ENCODE peak calls at places on chromosomes 11 and 22, in five cellular contexts. One of them, this sample, is unnamed.
A peak's percentile ranks its signal among the peaks of the same experiment; 100 is the strongest.

GRCh38 chr11:12142179-12142578 is 31.8 kb downstream of the MICAL2 start:
- DNase-seq in colonic mucosa: no peak
- DNase-seq in fibroblast of the aortic adventitia: no peak
- DNase-seq in DND-41: no peak
- DNase-seq in WTC11: no peak
- DNase-seq in this sample: no peak

GRCh38 chr11:70405679-70406395 is 7.5 kb downstream of the CTTN start:
- DNase-seq in colonic mucosa: no peak
- DNase-seq in fibroblast of the aortic adventitia: no peak
- DNase-seq in DND-41: no peak
- DNase-seq in WTC11: no peak
- DNase-seq in this sample: no peak

GRCh38 chr11:48064306-48064705 is 83.9 kb downstream of the PTPRJ start:
- DNase-seq in colonic mucosa: no peak
- DNase-seq in fibroblast of the aortic adventitia: peak; percentile 68
- DNase-seq in DND-41: no peak
- DNase-seq in WTC11: no peak
- DNase-seq in this sample: peak; percentile 65

GRCh38 chr22:42692239-42693054 is 28.2 kb downstream of the A4GALT start:
- DNase-seq in colonic mucosa: no peak
- DNase-seq in fibroblast of the aortic adventitia: no peak
- DNase-seq in DND-41: no peak
- DNase-seq in WTC11: no peak
- DNase-seq in this sample: no peak

GRCh38 chr11:83349371-83349770 is 63.2 kb upstream of the CCDC90B start:
- DNase-seq in colonic mucosa: no peak
- DNase-seq in fibroblast of the aortic adventitia: no peak
- DNase-seq in DND-41: no peak
- DNase-seq in WTC11: no peak
- DNase-seq in this sample: no peak

GRCh38 chr22:46044718-46045458 is 67.9 kb upstream of the WNT7B start:
- DNase-seq in colonic mucosa: no peak
- DNase-seq in fibroblast of the aortic adventitia: no peak
- DNase-seq in DND-41: peak; percentile 39
- DNase-seq in WTC11: peak; percentile 56
- DNase-seq in this sample: no peak

GRCh38 chr11:32176223-32176811 is 85.4 kb downstream of the RCN1 start:
- DNase-seq in colonic mucosa: peak; percentile 83
- DNase-seq in fibroblast of the aortic adventitia: peak; percentile 86
- DNase-seq in DND-41: peak; percentile 84
- DNase-seq in WTC11: peak; percentile 88
- DNase-seq in this sample: peak; percentile 71

GRCh38 chr22:46580940-46581579 is 39.1 kb upstream of the GRAMD4 start:
- DNase-seq in colonic mucosa: no peak
- DNase-seq in fibroblast of the aortic adventitia: no peak
- DNase-seq in DND-41: no peak
- DNase-seq in WTC11: no peak
- DNase-seq in this sample: no peak

GRCh38 chr11:130623909-130624668 is 175.6 kb downstream of the ADAMTS15 start:
- DNase-seq in colonic mucosa: no peak
- DNase-seq in fibroblast of the aortic adventitia: peak; percentile 40
- DNase-seq in DND-41: no peak
- DNase-seq in WTC11: no peak
- DNase-seq in this sample: no peak
- TF ChIP-seq CTCF in colonic mucosa: no peak
- TF ChIP-seq CTCF in fibroblast of the aortic adventitia: peak; percentile 8
- TF ChIP-seq CTCF in DND-41: no peak
- TF ChIP-seq CTCF in WTC11: no peak
- TF ChIP-seq CTCF in this sample: peak; percentile 26

GRCh38 chr11:65013130-65013691 is 749 bp upstream of the ARL2 start:
- DNase-seq in colonic mucosa: peak; percentile 96
- DNase-seq in fibroblast of the aortic adventitia: peak; percentile 86
- DNase-seq in DND-41: peak; percentile 95
- DNase-seq in WTC11: peak; percentile 90
- DNase-seq in this sample: peak; percentile 80
- TF ChIP-seq CTCF in colonic mucosa: peak; percentile 83
- TF ChIP-seq CTCF in fibroblast of the aortic adventitia: peak; percentile 87
- TF ChIP-seq CTCF in DND-41: peak; percentile 74
- TF ChIP-seq CTCF in WTC11: peak; percentile 60
- TF ChIP-seq CTCF in this sample: peak; percentile 79

DNA sequence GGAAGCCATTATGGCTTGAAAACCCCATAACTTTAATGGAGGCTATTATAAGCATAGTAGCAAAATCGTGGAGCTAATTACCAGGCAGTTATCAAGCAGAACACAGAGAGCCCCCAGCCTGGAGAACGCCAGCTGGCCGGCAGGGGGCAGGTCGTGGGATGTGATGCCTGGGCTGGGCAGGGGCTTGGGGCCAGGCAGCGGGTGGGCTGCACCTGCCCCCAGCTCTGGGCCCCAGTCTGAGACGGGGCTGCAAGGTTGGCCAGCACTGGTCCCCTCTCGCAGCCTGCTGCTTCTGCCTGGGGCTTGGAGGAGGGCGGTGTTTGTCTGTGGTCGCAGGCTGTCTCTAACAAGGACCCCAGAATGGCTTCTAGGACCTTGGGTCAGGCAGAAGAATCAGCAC is 20.9 kb downstream of the B3GAT1 start:
- DNase-seq in colonic mucosa: no peak
- DNase-seq in fibroblast of the aortic adventitia: no peak
- DNase-seq in DND-41: no peak
- DNase-seq in WTC11: no peak
- DNase-seq in this sample: no peak
- TF ChIP-seq CTCF in colonic mucosa: no peak
- TF ChIP-seq CTCF in fibroblast of the aortic adventitia: no peak
- TF ChIP-seq CTCF in DND-41: no peak
- TF ChIP-seq CTCF in WTC11: peak; percentile 36
- TF ChIP-seq CTCF in this sample: no peak

GRCh38 chr22:27651486-27651885 is 150.1 kb downstream of the MN1 start:
- DNase-seq in colonic mucosa: no peak
- DNase-seq in fibroblast of the aortic adventitia: peak; percentile 53
- DNase-seq in DND-41: no peak
- DNase-seq in WTC11: no peak
- DNase-seq in this sample: no peak
- TF ChIP-seq CTCF in colonic mucosa: no peak
- TF ChIP-seq CTCF in fibroblast of the aortic adventitia: peak; percentile 4
- TF ChIP-seq CTCF in DND-41: no peak
- TF ChIP-seq CTCF in WTC11: no peak
- TF ChIP-seq CTCF in this sample: no peak

DNA sequence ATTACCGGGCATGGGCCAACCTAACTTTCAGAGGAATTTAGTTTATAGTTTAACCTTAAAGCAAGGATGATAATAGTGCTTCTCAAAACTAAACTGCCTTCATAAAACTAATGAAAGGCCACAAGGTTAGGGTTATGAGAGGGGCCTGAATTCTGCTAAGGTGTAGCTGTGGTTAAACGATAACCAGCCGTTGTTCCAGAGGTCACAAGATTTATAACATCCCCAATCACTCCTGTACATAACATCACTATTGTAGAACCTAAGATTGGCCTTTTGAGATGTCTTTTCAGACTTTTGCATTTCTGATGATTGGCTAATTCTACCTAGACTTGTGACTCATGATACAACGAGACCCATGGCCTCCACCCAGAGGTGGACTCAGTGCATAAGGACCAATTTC is 69.7 kb downstream of the ADAMTS15 start:
- DNase-seq in colonic mucosa: no peak
- DNase-seq in fibroblast of the aortic adventitia: no peak
- DNase-seq in DND-41: no peak
- DNase-seq in WTC11: no peak
- DNase-seq in this sample: no peak
- TF ChIP-seq CTCF in colonic mucosa: no peak
- TF ChIP-seq CTCF in fibroblast of the aortic adventitia: no peak
- TF ChIP-seq CTCF in DND-41: no peak
- TF ChIP-seq CTCF in WTC11: no peak
- TF ChIP-seq CTCF in this sample: no peak

DNA sequence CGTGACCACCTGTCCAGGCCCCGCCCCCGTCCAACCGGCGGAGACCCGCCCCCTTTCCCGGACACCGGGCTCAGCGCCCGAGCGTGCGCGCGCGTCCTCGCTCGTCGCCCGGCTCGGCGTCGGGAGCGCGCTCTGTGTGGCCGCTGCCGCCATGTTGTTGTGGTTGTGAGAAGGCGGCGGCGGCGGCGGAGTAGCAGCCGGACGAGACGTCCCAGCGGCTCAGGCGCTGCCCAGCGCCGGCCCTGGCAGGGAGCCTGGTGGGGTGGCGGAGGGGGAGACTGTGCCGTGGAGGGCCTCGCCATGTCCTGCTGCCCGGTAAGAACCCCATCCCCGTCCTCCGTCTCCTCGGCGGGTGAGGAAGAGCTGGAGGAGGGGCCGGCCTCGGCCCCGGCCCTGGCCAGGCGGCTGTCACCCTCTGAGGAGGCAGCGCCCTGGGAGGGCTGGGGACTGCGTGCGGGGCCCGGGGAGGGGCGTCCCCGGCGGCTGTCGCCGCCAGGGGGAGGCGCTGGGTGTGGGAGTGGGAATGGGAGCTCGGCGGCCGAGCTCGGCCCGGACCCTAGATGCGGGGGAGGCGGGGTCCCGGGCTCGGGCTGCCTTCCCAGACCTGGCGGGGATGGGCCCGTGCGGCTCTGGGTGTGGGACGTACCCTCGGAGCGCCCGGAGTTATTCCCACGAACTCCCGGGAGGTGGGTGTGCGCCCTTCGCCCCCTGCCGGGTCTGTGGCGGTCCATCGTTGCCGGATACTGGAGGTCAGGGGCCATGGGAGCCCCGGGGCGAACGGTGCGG is at the start of gene MTMR3:
- DNase-seq in colonic mucosa: peak; percentile 98
- DNase-seq in fibroblast of the aortic adventitia: peak; percentile 81
- DNase-seq in DND-41: peak; percentile 92
- DNase-seq in WTC11: peak; percentile 96
- DNase-seq in this sample: peak; percentile 80
- TF ChIP-seq CTCF in colonic mucosa: peak; percentile 35
- TF ChIP-seq CTCF in fibroblast of the aortic adventitia: peak; percentile 27
- TF ChIP-seq CTCF in DND-41: peak; percentile 42
- TF ChIP-seq CTCF in WTC11: no peak
- TF ChIP-seq CTCF in this sample: peak; percentile 76

GRCh38 chr11:88179966-88180629 is 4.9 kb upstream of the RAB38 start:
- DNase-seq in colonic mucosa: no peak
- DNase-seq in fibroblast of the aortic adventitia: peak; percentile 80
- DNase-seq in DND-41: no peak
- DNase-seq in WTC11: no peak
- DNase-seq in this sample: no peak
- TF ChIP-seq CTCF in colonic mucosa: no peak
- TF ChIP-seq CTCF in fibroblast of the aortic adventitia: peak; percentile 17
- TF ChIP-seq CTCF in DND-41: no peak
- TF ChIP-seq CTCF in WTC11: no peak
- TF ChIP-seq CTCF in this sample: no peak

This sample was measured in HFFc6.